ENCODE peak calls at places on chromosomes 13 and 19, in eight cellular contexts. L is GM23338, C is H1, Z is fibroblast of lung, M is HCT116, A is neural progenitor cell, K is keratinocyte, W is osteoblast. U is an unnamed sample.

GRCh38 chr19:19274716-19275115 is 1.6 kb upstream of the TM6SF2 start:
- DNase-seq in L (no peak), C (no peak), Z (no peak), A (no peak), K (no peak), M (no peak), W (peak; percentile 66), U (no peak)

GRCh38 chr13:99624936-99625540 is 123.8 kb downstream of the TM9SF2 start:
- DNase-seq in A (peak; percentile 61), W (no peak), C (no peak), L (peak; percentile 47), M (no peak), K (no peak), Z (no peak), U (no peak)

GRCh38 chr13:24680258-24680920 is at the start of gene ATP12A:
- DNase-seq in A (peak; percentile 81), M (no peak), C (peak; percentile 90), Z (no peak), W (no peak), K (no peak), L (peak; percentile 92), U (peak; percentile 45)

GRCh38 chr19:2969104-2969504 is 8.3 kb upstream of the TLE6 start:
- DNase-seq in M (no peak), K (no peak), A (no peak), L (no peak), Z (peak; percentile 11), W (peak; percentile 39), C (no peak), U (no peak)

GRCh38 chr19:34431681-34432402 is 3.7 kb downstream of the UBA2 start:
- DNase-seq in K (no peak), W (peak; percentile 63), C (no peak), A (no peak), M (no peak), Z (no peak), L (no peak), U (no peak)

GRCh38 chr19:19062454-19063182 is 1.2 kb upstream of the SLC25A42 start:
- DNase-seq in A (no peak), Z (peak; percentile 61), L (peak; percentile 46), W (peak; percentile 95), C (no peak), K (no peak), M (no peak), U (peak; percentile 44)

GRCh38 chr13:29674532-29674931 is 79.0 kb upstream of the SLC7A1 start:
- DNase-seq in L (no peak), A (no peak), C (no peak), M (no peak), Z (peak; percentile 62), K (no peak), W (no peak), U (peak; percentile 51)

GRCh38 chr13:73273737-73274136 is 214.9 kb downstream of the KLF5 start:
- DNase-seq in A (no peak), Z (peak; percentile 97), L (no peak), M (no peak), C (no peak), K (peak; percentile 45), W (no peak), U (peak; percentile 37)

GRCh38 chr13:52847682-52848432 is 583 bp downstream of the PCDH8 start:
- DNase-seq in K (no peak), L (peak; percentile 33), C (no peak), W (no peak), Z (no peak), A (peak; percentile 34), M (no peak), U (no peak)

GRCh38 chr13:23268441-23268840 is 87.7 kb downstream of the SGCG start:
- DNase-seq in L (no peak), C (no peak), W (no peak), M (no peak), K (no peak), A (no peak), Z (no peak), U (no peak)

GRCh38 chr13:109211616-109212015 is 574.8 kb downstream of the IRS2 start:
- DNase-seq in K (no peak), A (peak; percentile 23), M (peak; percentile 87), C (no peak), L (no peak), Z (peak; percentile 43), W (no peak), U (peak; percentile 54)

GRCh38 chr13:53068841-53069520 is 40.4 kb downstream of the OLFM4 start:
- DNase-seq in L (peak; percentile 28), A (peak; percentile 50), Z (no peak), M (no peak), W (no peak), K (no peak), C (no peak), U (no peak)

GRCh38 chr13:108176685-108177274 is 38.6 kb downstream of the LIG4 start:
- DNase-seq in L (peak; percentile 77), Z (no peak), C (peak; percentile 81), K (no peak), A (peak; percentile 33), M (peak; percentile 36), W (peak; percentile 35), U (peak; percentile 21)

GRCh38 chr13:48626077-48626449 is 27.7 kb upstream of the CYSLTR2 start:
- DNase-seq in Z (peak; percentile 80), C (no peak), K (no peak), W (no peak), A (no peak), L (no peak), M (no peak), U (no peak)

GRCh38 chr19:47618771-47619170 is 9.8 kb downstream of the BICRA start:
- DNase-seq in M (no peak), W (peak; percentile 79), K (no peak), L (no peak), A (no peak), Z (peak; percentile 70), C (no peak), U (no peak)

GRCh38 chr19:17871032-17871877 is 490 bp upstream of the SLC5A5 start:
- DNase-seq in M (no peak), W (peak; percentile 42), Z (no peak), L (no peak), K (no peak), C (no peak), A (no peak), U (no peak)

GRCh38 chr13:30898721-30899188 is 7.3 kb upstream of the MEDAG start:
- DNase-seq in M (no peak), C (no peak), W (peak; percentile 93), L (no peak), K (no peak), Z (peak; percentile 97), A (no peak), U (peak; percentile 22)

GRCh38 chr13:29754486-29754806 is 96.0 kb downstream of the UBL3 start:
- DNase-seq in A (no peak), C (peak; percentile 49), L (peak; percentile 79), M (peak; percentile 22), Z (peak; percentile 73), W (no peak), K (no peak), U (no peak)

GRCh38 chr19:3823345-3823704 is 37.1 kb upstream of the MATK start:
- DNase-seq in W (peak; percentile 73), K (no peak), L (no peak), M (no peak), A (no peak), Z (no peak), C (no peak), U (no peak)

GRCh38 chr13:20351279-20352022 is 119.3 kb upstream of the GJB6 start:
- DNase-seq in C (no peak), L (no peak), W (peak; percentile 72), Z (peak; percentile 96), A (no peak), M (no peak), K (peak; percentile 41), U (peak; percentile 91)

GRCh38 chr19:41413947-41414346 is 13.2 kb downstream of the B3GNT8 start:
- DNase-seq in L (no peak), Z (no peak), W (no peak), A (no peak), M (no peak), K (no peak), C (no peak), U (no peak)
- H3K4me1 ChIP-seq in L (no peaks in the 10 kb centered on the region), Z (no peaks in the 10 kb centered on the region), W (peaks cover 10% of the 10 kb centered on the region), A (no peaks in the 10 kb centered on the region), M (peaks cover 7% of the 10 kb centered on the region), K (peaks cover 5% of the 10 kb centered on the region), C (no peaks in the 10 kb centered on the region), U (peaks cover 22% of the 10 kb centered on the region)

DNA sequence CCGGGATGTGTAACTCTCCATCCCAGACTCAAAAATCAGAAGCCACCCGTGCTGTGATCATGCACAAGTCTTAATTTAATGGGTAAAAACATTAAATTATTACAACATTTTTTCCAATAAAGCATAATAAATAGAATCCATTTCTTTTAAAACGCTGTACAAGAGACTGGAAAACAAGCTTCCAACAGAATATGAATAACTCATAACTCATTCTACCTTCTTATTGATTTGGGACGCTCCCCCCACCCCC is 523 bp upstream of the KRI1 start:
- DNase-seq in L (no peak), A (no peak), K (no peak), W (no peak), M (no peak), C (no peak), Z (no peak), U (no peak)
- H2AFZ ChIP-seq in L (no peak overlapping the region), A (no peak overlapping the region), K (no peak overlapping the region), W (peak overlapping the region; percentile 86), M (no peak overlapping the region), C (no peak overlapping the region), Z (peak overlapping the region; percentile 53), U (peak overlapping the region; percentile 51)

GRCh38 chr19:37959665-37960114 is 52.7 kb downstream of the SIPA1L3 start:
- DNase-seq in A (no peak), L (no peak), M (no peak), Z (no peak), C (no peak), W (no peak), K (no peak), U (no peak)

GRCh38 chr19:37961198-37961597 is 54.2 kb downstream of the SIPA1L3 start:
- DNase-seq in W (no peak), M (no peak), Z (no peak), C (no peak), L (no peak), A (no peak), K (no peak), U (no peak)

GRCh38 chr19:37964109-37964508 is 57.1 kb downstream of the SIPA1L3 start:
- DNase-seq in Z (peak; percentile 61), K (no peak), M (no peak), A (no peak), W (no peak), C (no peak), L (no peak), U (no peak)

GRCh38 chr19:37966211-37967072 is 59.4 kb downstream of the SIPA1L3 start:
- DNase-seq in M (no peak), L (no peak), A (no peak), K (peak; percentile 82), C (no peak), Z (peak; percentile 75), W (no peak), U (peak; percentile 80)

GRCh38 chr19:37963190-37963947 is 56.4 kb downstream of the SIPA1L3 start:
- DNase-seq in C (no peak), A (no peak), K (no peak), M (no peak), L (no peak), W (peak; percentile 88), Z (peak; percentile 93), U (no peak)
- TF ChIP-seq CTCF in C (no peak), A (no peak), K (no peak), M (no peak), L (peak; percentile 12), W (no peak), Z (no peak), U (no peak)

DNA sequence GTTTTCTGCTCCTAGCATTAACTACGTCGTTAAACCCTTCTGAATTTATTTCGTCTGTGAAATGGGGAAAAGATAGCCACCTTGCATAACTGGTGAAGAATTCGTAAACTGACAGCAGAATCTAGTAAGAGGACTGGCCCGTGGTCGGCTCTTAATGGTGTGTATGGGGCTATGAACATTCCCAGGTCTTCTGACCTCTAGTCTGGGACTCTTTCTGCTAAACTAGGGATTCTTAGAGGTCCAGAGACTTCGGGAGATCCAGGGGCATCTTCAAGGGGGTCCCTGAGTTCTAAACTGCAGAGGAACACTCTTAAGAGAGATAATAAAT is 231.1 kb upstream of the SERP2 start:
- DNase-seq in A (no peak), C (no peak), W (no peak), Z (no peak), L (peak; percentile 25), K (no peak), M (no peak), U (no peak)
- H3K4me1 ChIP-seq in A (peaks cover 21% of the 10 kb centered on the region), C (peaks cover 4% of the 10 kb centered on the region), W (peaks cover 25% of the 10 kb centered on the region), Z (peaks cover 8% of the 10 kb centered on the region), L (peaks cover 19% of the 10 kb centered on the region), K (peaks cover 25% of the 10 kb centered on the region), M (peaks cover 30% of the 10 kb centered on the region), U (peaks cover 25% of the 10 kb centered on the region)

U was measured in mammary epithelial cell.